ENCODE peak calls at places on chromosome 7, in five cellular contexts. U is activated effector memory CD4-positive, alpha-beta T cell treated with Interleukin-2 at 50 U/mL for 16 hours; J is sciatic nerve; Z is AG08395; G is AG20443. S is an unnamed sample.
A peak's percentile ranks its signal among the peaks of the same experiment; 100 is the strongest.

GRCh38 chr7:28723336-28723735 is 234.8 kb downstream of the TRIL start:
- DNase-seq in U (no peak), J (no peak), Z (no peak), G (no peak), S (no peak)

GRCh38 chr7:47088329-47089067 is 493.4 kb downstream of the TNS3 start:
- DNase-seq in U (no peak), J (peak; percentile 66), Z (peak; percentile 76), G (peak; percentile 84), S (peak; percentile 45)

GRCh38 chr7:81819861-81820260 is 50.0 kb upstream of the HGF start:
- DNase-seq in U (no peak), J (no peak), Z (no peak), G (no peak), S (no peak)

GRCh38 chr7:69949195-69949594 is 350.9 kb downstream of the AUTS2 start:
- DNase-seq in U (no peak), J (no peak), Z (no peak), G (no peak), S (no peak)

GRCh38 chr7:78224923-78225322 is 426.4 kb downstream of the PHTF2 start:
- DNase-seq in U (no peak), J (no peak), Z (no peak), G (no peak), S (no peak)

GRCh38 chr7:16028103-16028502 is 341.6 kb upstream of the MEOX2 start:
- DNase-seq in U (no peak), J (no peak), Z (peak; percentile 82), G (peak; percentile 69), S (peak; percentile 84)

GRCh38 chr7:55432937-55433784 is 68.0 kb downstream of the LANCL2 start:
- DNase-seq in U (no peak), J (no peak), Z (peak; percentile 57), G (peak; percentile 47), S (no peak)

GRCh38 chr7:66840316-66840715 is 80.7 kb upstream of the TMEM248 start:
- DNase-seq in U (no peak), J (no peak), Z (no peak), G (no peak), S (no peak)

GRCh38 chr7:35728412-35729060 is 33.6 kb upstream of the HERPUD2 start:
- DNase-seq in U (no peak), J (no peak), Z (no peak), G (no peak), S (no peak)

GRCh38 chr7:24604640-24605039 is 31.4 kb downstream of the PALS2 start:
- DNase-seq in U (no peak), J (no peak), Z (no peak), G (no peak), S (no peak)

GRCh38 chr7:137898839-137899681 is 52.3 kb upstream of the DGKI start:
- DNase-seq in U (peak; percentile 58), J (peak; percentile 90), Z (peak; percentile 82), G (peak; percentile 87), S (peak; percentile 52)

GRCh38 chr7:55464422-55464821 is 99.3 kb downstream of the LANCL2 start:
- DNase-seq in U (no peak), J (no peak), Z (no peak), G (peak; percentile 7), S (no peak)

GRCh38 chr7:27587429-27587828 is 75.3 kb downstream of the HIBADH start:
- DNase-seq in U (no peak), J (no peak), Z (no peak), G (no peak), S (no peak)

GRCh38 chr7:144027070-144027469 is 21.7 kb upstream of the OR2A5 start:
- DNase-seq in U (no peak), J (no peak), Z (peak; percentile 40), G (peak; percentile 23), S (peak; percentile 18)

GRCh38 chr7:89605362-89605761 is 548.9 kb upstream of the STEAP1 start:
- DNase-seq in U (no peak), J (no peak), Z (no peak), G (no peak), S (no peak)

GRCh38 chr7:157495177-157495553 is 158.4 kb downstream of the DNAJB6 start:
- DNase-seq in U (no peak), J (no peak), Z (no peak), G (no peak), S (no peak)

GRCh38 chr7:24825315-24825917 is 68.2 kb upstream of the GSDME start:
- DNase-seq in U (no peak), J (no peak), Z (peak; percentile 19), G (no peak), S (no peak)

GRCh38 chr7:22586101-22586805 is 86.3 kb upstream of the STEAP1B start:
- DNase-seq in U (no peak), J (no peak), Z (no peak), G (no peak), S (no peak)

GRCh38 chr7:112550468-112551060 is 69.8 kb downstream of the LSMEM1 start:
- DNase-seq in U (no peak), J (no peak), Z (peak; percentile 52), G (peak; percentile 55), S (peak; percentile 41)

GRCh38 chr7:45125193-45125904 is 13.9 kb upstream of the TBRG4 start:
- DNase-seq in U (no peak), J (no peak), Z (no peak), G (no peak), S (no peak)

GRCh38 chr7:155267023-155267422 is 30.7 kb upstream of the INSIG1 start:
- DNase-seq in U (no peak), J (no peak), Z (no peak), G (no peak), S (no peak)

GRCh38 chr7:76506081-76506440 is 4.3 kb upstream of the UPK3B start:
- DNase-seq in U (no peak), J (no peak), Z (no peak), G (peak; percentile 4), S (no peak)

GRCh38 chr7:2715341-2716231 is 27.6 kb downstream of the AMZ1 start:
- DNase-seq in U (peak; percentile 25), J (no peak), Z (no peak), G (no peak), S (no peak)

GRCh38 chr7:129853661-129854268 is 99.0 kb downstream of the UBE2H start:
- DNase-seq in U (no peak), J (no peak), Z (no peak), G (no peak), S (no peak)

GRCh38 chr7:103446046-103446520 is at the start of gene SLC26A5:
- DNase-seq in U (no peak), J (no peak), Z (no peak), G (peak; percentile 35), S (no peak)

GRCh38 chr7:2237109-2237602 is 4.4 kb upstream of the MAD1L1 start:
- DNase-seq in U (no peak), J (no peak), Z (no peak), G (no peak), S (no peak)

GRCh38 chr7:128791121-128791967 is 424 bp upstream of the CCDC136 start:
- DNase-seq in U (peak; percentile 73), J (peak; percentile 81), Z (peak; percentile 84), G (peak; percentile 92), S (no peak)

GRCh38 chr7:50711271-50712175 is 71.2 kb downstream of the GRB10 start:
- DNase-seq in U (no peak), J (no peak), Z (peak; percentile 48), G (peak; percentile 76), S (no peak)

GRCh38 chr7:96449094-96449493 is 127.2 kb upstream of the SLC25A13 start:
- DNase-seq in U (no peak), J (no peak), Z (no peak), G (no peak), S (no peak)

GRCh38 chr7:40986351-40986873 is 716.5 kb downstream of the INHBA start:
- DNase-seq in U (no peak), J (no peak), Z (no peak), G (peak; percentile 55), S (peak; percentile 96)

GRCh38 chr7:155824195-155824915 is 12.1 kb upstream of the SHH start:
- DNase-seq in U (no peak), J (no peak), Z (no peak), G (no peak), S (no peak)

GRCh38 chr7:96665689-96666088 is 44.0 kb downstream of the SEM1 start:
- DNase-seq in U (no peak), J (no peak), Z (no peak), G (no peak), S (no peak)

GRCh38 chr7:24227068-24227467 is 56.9 kb upstream of the NPY start:
- DNase-seq in U (no peak), J (no peak), Z (no peak), G (no peak), S (no peak)

GRCh38 chr7:30511973-30512662 is 7.5 kb upstream of the GGCT start:
- DNase-seq in U (no peak), J (no peak), Z (no peak), G (no peak), S (no peak)

GRCh38 chr7:12926236-12926635 is 238.8 kb downstream of the ARL4A start:
- DNase-seq in U (no peak), J (no peak), Z (no peak), G (no peak), S (no peak)

GRCh38 chr7:35544028-35544742 is 150.8 kb downstream of the HERPUD2 start:
- DNase-seq in U (no peak), J (no peak), Z (no peak), G (no peak), S (no peak)

GRCh38 chr7:81810448-81811155 is 40.8 kb upstream of the HGF start:
- DNase-seq in U (no peak), J (no peak), Z (no peak), G (no peak), S (no peak)